ENCODE peak calls at places on chromosomes 13 and 19, in five cellular contexts. T is IMR-90, C is DND-41, F is GM23248, E is fibroblast of lung. D is an unnamed sample.

GRCh38 chr13:90533866-90534265 is 813.6 kb upstream of the MIR17HG start:
- DNase-seq in E (no peak), F (no peak), C (no peak), T (no peak), D (no peak)

GRCh38 chr19:3324405-3324856 is 42.0 kb upstream of the NFIC start:
- DNase-seq in F (no peak), C (peak; percentile 76), T (no peak), E (no peak), D (peak; percentile 83)

GRCh38 chr19:53545271-53546065 is 7.5 kb downstream of the ZNF331 start:
- DNase-seq in F (peak; percentile 93), T (peak; percentile 80), C (no peak), E (peak; percentile 77), D (no peak)

GRCh38 chr13:27161980-27162379 is 9.6 kb downstream of the USP12 start:
- DNase-seq in T (peak; percentile 35), F (peak; percentile 36), C (no peak), E (peak; percentile 25), D (no peak)

GRCh38 chr19:47518139-47518538 is 3.3 kb upstream of the NAPA start:
- DNase-seq in C (peak; percentile 94), T (no peak), E (no peak), F (no peak), D (no peak)

GRCh38 chr13:111915104-111915551 is 151.8 kb upstream of the SOX1 start:
- DNase-seq in T (no peak), F (no peak), C (no peak), E (no peak), D (no peak)

GRCh38 chr13:29294869-29295268 is 300.6 kb downstream of the SLC7A1 start:
- DNase-seq in F (no peak), T (no peak), C (no peak), E (no peak), D (no peak)

GRCh38 chr19:45881909-45882528 is 3.9 kb downstream of the IRF2BP1 start:
- DNase-seq in F (no peak), C (no peak), E (no peak), T (no peak), D (no peak)

GRCh38 chr19:33286899-33287298 is 15.4 kb downstream of the CEBPA start:
- DNase-seq in C (no peak), F (no peak), T (no peak), E (no peak), D (no peak)

GRCh38 chr13:72141845-72142470 is 275.0 kb upstream of the DACH1 start:
- DNase-seq in F (no peak), C (no peak), T (no peak), E (peak; percentile 76), D (no peak)

GRCh38 chr19:55391702-55392615 is 6.2 kb downstream of the RPL28 start:
- DNase-seq in E (no peak), C (no peak), F (peak; percentile 66), T (peak; percentile 77), D (no peak)

GRCh38 chr19:15210323-15210774 is 9.6 kb upstream of the NOTCH3 start:
- DNase-seq in T (peak; percentile 59), C (no peak), E (peak; percentile 70), F (peak; percentile 90), D (no peak)

GRCh38 chr13:50133277-50133953 is 118.2 kb downstream of the KCNRG start:
- DNase-seq in T (no peak), C (no peak), E (no peak), F (no peak), D (no peak)

GRCh38 chr13:48405865-48406264 is 7.0 kb downstream of the LPAR6 start:
- DNase-seq in E (no peak), F (peak; percentile 23), C (no peak), T (peak; percentile 36), D (no peak)

GRCh38 chr19:7895565-7895964 is 7.3 kb downstream of the LRRC8E start:
- DNase-seq in E (no peak), T (no peak), C (no peak), F (no peak), D (no peak)

GRCh38 chr19:5354403-5354802 is 13.8 kb upstream of the PTPRS start:
- DNase-seq in T (no peak), F (peak; percentile 33), E (no peak), C (peak; percentile 34), D (peak; percentile 67)

GRCh38 chr13:24063281-24063851 is 97.2 kb upstream of the SPATA13 start:
- DNase-seq in E (no peak), C (peak; percentile 54), F (no peak), T (no peak), D (no peak)

GRCh38 chr13:105937451-105937850 is 598.0 kb downstream of the EFNB2 start:
- DNase-seq in T (peak; percentile 28), F (no peak), E (no peak), C (no peak), D (no peak)

GRCh38 chr19:7637374-7638256 is 705 bp downstream of the STXBP2 start:
- DNase-seq in T (no peak), C (no peak), F (no peak), E (no peak), D (peak; percentile 60)

GRCh38 chr13:39910833-39911232 is 255.4 kb downstream of the COG6 start:
- DNase-seq in T (no peak), E (peak; percentile 6), F (no peak), C (no peak), D (peak; percentile 37)

GRCh38 chr13:111325146-111325890 is 4.9 kb downstream of the TEX29 start:
- DNase-seq in F (no peak), E (no peak), T (no peak), C (no peak), D (no peak)

GRCh38 chr13:44230736-44231135 is 142.9 kb upstream of the SERP2 start:
- DNase-seq in T (no peak), E (no peak), C (no peak), F (no peak), D (no peak)

GRCh38 chr13:44232729-44233128 is 140.9 kb upstream of the SERP2 start:
- DNase-seq in F (no peak), E (no peak), C (no peak), T (no peak), D (no peak)

GRCh38 chr13:44229371-44230030 is 144.1 kb upstream of the SERP2 start:
- DNase-seq in T (no peak), C (no peak), F (no peak), E (no peak), D (no peak)

GRCh38 chr13:44230071-44230470 is 143.6 kb upstream of the SERP2 start:
- DNase-seq in T (peak; percentile 77), F (no peak), E (no peak), C (no peak), D (no peak)

DNA sequence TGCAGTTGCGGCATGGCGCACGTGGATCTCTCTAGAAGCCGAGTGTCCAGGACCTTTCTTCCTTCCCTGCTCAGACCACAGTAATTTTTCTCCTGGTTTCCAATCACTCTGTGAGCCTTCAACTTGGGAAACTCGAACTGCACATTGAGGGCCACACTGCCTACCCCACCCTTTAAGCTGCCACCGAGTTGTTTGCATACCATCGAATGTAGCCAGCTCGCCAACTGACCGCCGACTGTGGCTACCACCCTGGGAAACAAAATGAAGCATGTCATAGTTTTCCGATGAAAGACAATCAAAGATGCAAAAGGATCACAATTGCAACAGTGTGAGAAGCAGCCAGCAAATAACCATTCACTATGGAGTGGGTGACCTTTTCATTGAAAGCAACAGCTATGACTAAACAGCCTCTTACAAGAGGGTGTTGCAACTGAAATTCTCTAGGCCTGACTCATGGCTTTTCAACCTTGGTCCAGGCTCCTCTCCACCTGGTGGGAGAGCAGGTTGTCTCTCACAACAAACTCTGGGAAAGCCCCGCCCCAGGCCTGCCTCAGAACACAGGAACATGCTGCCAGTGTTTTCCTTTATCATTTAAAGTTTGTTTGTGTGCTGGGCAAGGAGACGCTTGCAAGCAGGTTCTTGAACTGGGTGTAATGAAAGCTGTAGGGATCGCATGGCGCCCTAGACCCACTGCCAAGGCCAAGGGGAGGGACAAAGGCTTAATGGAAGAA is 141.7 kb upstream of the SERP2 start:
- DNase-seq in F (peak; percentile 95), T (peak; percentile 96), E (peak; percentile 95), C (no peak), D (no peak)
- H2AFZ ChIP-seq in F (no peak overlapping the region), T (peak overlapping the region; percentile 11), E (no peak overlapping the region), C (peak overlapping the region; percentile 44), D (no peak overlapping the region)

DNA sequence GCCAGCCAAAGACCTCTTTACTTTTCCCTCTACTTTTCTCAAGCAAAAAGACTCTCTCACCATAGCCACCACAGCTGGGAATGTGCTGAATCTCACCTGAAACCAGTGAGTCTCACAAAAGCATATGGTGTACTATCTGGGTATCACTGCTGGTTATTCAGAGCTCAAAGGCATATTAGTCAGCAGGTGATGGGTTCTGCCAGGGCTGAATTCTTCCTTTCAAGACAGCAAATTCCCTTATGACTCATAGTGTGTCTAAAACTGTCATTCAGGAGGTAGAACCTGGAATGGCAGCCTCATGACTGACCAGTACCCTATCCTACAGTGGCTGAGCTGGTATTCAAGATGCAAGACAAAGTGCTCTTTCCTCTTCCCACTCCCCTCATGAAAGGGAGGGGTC is 2859.1 kb downstream of the PCDH9 start:
- DNase-seq in C (no peak), F (no peak), T (peak; percentile 41), E (no peak), D (no peak)
- H2AFZ ChIP-seq in C (no peak overlapping the region), F (no peak overlapping the region), T (no peak overlapping the region), E (no peak overlapping the region), D (no peak overlapping the region)

GRCh38 chr19:6376512-6377193 is 920 bp upstream of the PSPN start:
- DNase-seq in F (peak; percentile 37), C (no peak), E (no peak), T (no peak), D (peak; percentile 40)

GRCh38 chr19:6378036-6378435 is 2.3 kb upstream of the PSPN start:
- DNase-seq in C (no peak), E (no peak), T (peak; percentile 41), F (peak; percentile 47), D (peak; percentile 34)

GRCh38 chr19:6381030-6381750 is 5.5 kb upstream of the PSPN start:
- DNase-seq in F (no peak), C (no peak), T (no peak), E (no peak), D (peak; percentile 34)

GRCh38 chr19:6378498-6378897 is 2.8 kb upstream of the PSPN start:
- DNase-seq in F (no peak), T (no peak), C (no peak), E (no peak), D (peak; percentile 35)

GRCh38 chr19:6379744-6380143 is 4.0 kb upstream of the PSPN start:
- DNase-seq in F (no peak), C (no peak), E (no peak), T (no peak), D (peak; percentile 23)
- H2AFZ ChIP-seq in F (no peak overlapping the region), C (no peak overlapping the region), E (no peak overlapping the region), T (no peak overlapping the region), D (no peak overlapping the region)

DNA sequence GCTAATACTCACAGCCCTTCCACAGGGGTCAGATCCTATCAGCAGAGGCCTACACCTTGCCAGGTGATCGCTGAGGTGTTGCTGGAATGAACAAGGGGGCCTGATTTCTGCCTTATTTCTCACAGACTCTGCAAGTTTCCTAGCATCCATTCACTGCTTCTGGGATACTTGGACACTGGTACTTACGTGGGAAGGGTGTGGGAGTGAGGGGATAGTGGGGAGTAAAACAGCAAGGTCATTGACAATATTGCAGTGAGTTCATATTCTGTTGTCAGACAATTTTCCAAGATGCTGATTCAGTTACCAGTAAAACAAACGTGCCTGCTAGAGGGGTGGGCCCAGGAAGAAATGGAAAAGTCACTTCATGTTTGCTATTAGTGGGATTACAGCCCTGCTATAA is 276.5 kb downstream of the SHISA2 start:
- DNase-seq in E (no peak), C (no peak), T (no peak), F (no peak), D (no peak)
- H2AFZ ChIP-seq in E (no peak overlapping the region), C (no peak overlapping the region), T (no peak overlapping the region), F (no peak overlapping the region), D (no peak overlapping the region)

GRCh38 chr19:17779281-17779930 is 15.5 kb upstream of the B3GNT3 start:
- DNase-seq in E (peak; percentile 21), F (peak; percentile 62), T (peak; percentile 15), C (no peak), D (no peak)
- H2AFZ ChIP-seq in E (peak overlapping the region; percentile 49), F (peak overlapping the region; percentile 57), T (peak overlapping the region; percentile 93), C (no peak overlapping the region), D (no peak overlapping the region)

D was measured in Karpas-422.